ENCODE peak calls at places on chromosome 17, in nine cellular contexts. L is GM19239; T is stomach; I is PC-3; X is CD8-positive, alpha-beta T cell; D is NCI-H1436; R is stimulated activated effector memory CD8-positive, alpha-beta T cell treated with anti-CD3 and anti-CD28 coated beads, Interleukin-12 subunit alpha, Interleukin-12 subunit beta, amount 100 ng/mL, for 72 hours; K is activated CD8-positive, alpha-beta memory T cell treated with anti-CD3 and anti-CD28 coated beads for 1 hour; S is fibroblast of the aortic adventitia. G is an unnamed sample.

GRCh38 chr17:83057793-83058477 is 21.5 kb upstream of the METRNL start:
- DNase-seq in K (no peak), R (peak), L (no peak), I (no peak), D (no peak), T (peak), X (no peak), S (no peak), G (no peak)

GRCh38 chr17:15782809-15783208 is 50.7 kb downstream of the TBC1D26 start:
- DNase-seq in T (peak), R (no peak), D (no peak), S (peak), X (no peak), L (no peak), I (no peak), K (peak), G (no peak)

GRCh38 chr17:31269597-31269996 is 27.4 kb downstream of the OMG start:
- DNase-seq in K (no peak), S (peak), I (peak), D (no peak), R (no peak), T (no peak), X (no peak), L (no peak), G (peak)

GRCh38 chr17:64148699-64149098 is 18.8 kb upstream of the ERN1 start:
- DNase-seq in D (no peak), X (no peak), S (no peak), L (no peak), T (peak), R (no peak), I (peak), K (no peak), G (no peak)

GRCh38 chr17:28718317-28718672 is 627 bp upstream of the RAB34 start:
- DNase-seq in S (peak), I (no peak), R (no peak), D (peak), T (no peak), K (no peak), L (no peak), X (no peak), G (no peak)

GRCh38 chr17:80109066-80109618 is 7.8 kb downstream of the GAA start:
- DNase-seq in T (no peak), I (no peak), R (no peak), L (no peak), K (no peak), S (no peak), X (no peak), D (no peak), G (no peak)

GRCh38 chr17:38352245-38353083 is 820 bp downstream of the SOCS7 start:
- DNase-seq in T (peak), D (no peak), K (no peak), I (peak), R (peak), X (no peak), L (peak), S (no peak), G (no peak)

GRCh38 chr17:31902693-31903092 is 1.2 kb upstream of the UTP6 start:
- DNase-seq in D (no peak), S (no peak), T (no peak), R (no peak), X (no peak), I (no peak), L (no peak), K (no peak), G (no peak)

GRCh38 chr17:50495217-50495823 is 12.9 kb upstream of the MYCBPAP start:
- DNase-seq in D (no peak), L (no peak), T (no peak), K (no peak), R (no peak), X (no peak), S (no peak), I (no peak), G (no peak)

GRCh38 chr17:32909787-32910369 is 18.1 kb upstream of the TMEM98 start:
- DNase-seq in X (peak), K (peak), I (peak), D (peak), L (peak), T (peak), S (peak), R (peak), G (peak)

GRCh38 chr17:49916854-49917515 is 52.0 kb upstream of the DLX4 start:
- DNase-seq in L (no peak), S (no peak), K (no peak), D (no peak), X (no peak), R (no peak), I (no peak), T (no peak), G (no peak)

GRCh38 chr17:68600881-68601564 is at the start of gene FAM20A:
- DNase-seq in X (no peak), R (no peak), I (no peak), K (no peak), L (no peak), S (peak), D (peak), T (peak), G (no peak)

GRCh38 chr17:21213491-21214014 is 408 bp downstream of the TMEM11 start:
- DNase-seq in X (no peak), I (no peak), T (peak), L (peak), S (no peak), D (peak), K (peak), R (no peak), G (no peak)

GRCh38 chr17:65515512-65515911 is 45.9 kb downstream of the AXIN2 start:
- DNase-seq in S (no peak), K (no peak), D (no peak), R (no peak), L (no peak), T (no peak), X (no peak), I (no peak), G (no peak)

GRCh38 chr17:39270923-39271322 is 45.2 kb upstream of the STAC2 start:
- DNase-seq in I (peak), K (no peak), D (peak), T (no peak), S (peak), R (no peak), X (no peak), L (no peak), G (peak)

GRCh38 chr17:39400547-39401411 is 647 bp downstream of the FBXL20 start:
- DNase-seq in R (peak), S (peak), K (no peak), I (no peak), D (no peak), X (peak), T (peak), L (no peak), G (no peak)

G was measured in AG09319.